ENCODE peak calls at places on chromosomes 13 and 19, in eight cellular contexts. One of them, this sample, is unnamed.

GRCh38 chr19:49799798-49800376 is 13.2 kb downstream of the FUZ start:
- DNase-seq in adrenal gland: no peak
- DNase-seq in heart left ventricle: no peak
- DNase-seq in OCI-LY7: peak
- DNase-seq in BJ: no peak
- DNase-seq in A549: no peak
- DNase-seq in B cell: no peak
- DNase-seq in brain microvascular endothelial cell: no peak
- DNase-seq in this sample: no peak

GRCh38 chr19:16940626-16941025 is 51.8 kb downstream of the F2RL3 start:
- DNase-seq in adrenal gland: no peak
- DNase-seq in heart left ventricle: no peak
- DNase-seq in OCI-LY7: no peak
- DNase-seq in BJ: no peak
- DNase-seq in A549: no peak
- DNase-seq in B cell: no peak
- DNase-seq in brain microvascular endothelial cell: no peak
- DNase-seq in this sample: no peak

GRCh38 chr19:49672131-49672919 is 4.7 kb upstream of the PRMT1 start:
- DNase-seq in adrenal gland: peak
- DNase-seq in heart left ventricle: peak
- DNase-seq in OCI-LY7: peak
- DNase-seq in BJ: no peak
- DNase-seq in A549: peak
- DNase-seq in B cell: peak
- DNase-seq in brain microvascular endothelial cell: peak
- DNase-seq in this sample: peak

GRCh38 chr13:110397445-110397844 is 90.4 kb downstream of the COL4A2 start:
- DNase-seq in adrenal gland: peak
- DNase-seq in heart left ventricle: no peak
- DNase-seq in OCI-LY7: no peak
- DNase-seq in BJ: no peak
- DNase-seq in A549: no peak
- DNase-seq in B cell: no peak
- DNase-seq in brain microvascular endothelial cell: no peak
- DNase-seq in this sample: no peak

GRCh38 chr19:45499196-45500180 is 1.2 kb downstream of the PPM1N start:
- DNase-seq in adrenal gland: peak
- DNase-seq in heart left ventricle: no peak
- DNase-seq in OCI-LY7: peak
- DNase-seq in BJ: no peak
- DNase-seq in A549: no peak
- DNase-seq in B cell: peak
- DNase-seq in brain microvascular endothelial cell: no peak
- DNase-seq in this sample: peak

GRCh38 chr19:51531349-51532315 is at the start of gene SIGLEC6:
- DNase-seq in adrenal gland: peak
- DNase-seq in heart left ventricle: peak
- DNase-seq in OCI-LY7: peak
- DNase-seq in BJ: no peak
- DNase-seq in A549: no peak
- DNase-seq in B cell: peak
- DNase-seq in brain microvascular endothelial cell: no peak
- DNase-seq in this sample: peak

GRCh38 chr13:68176486-68176885 is 946.4 kb upstream of the PCDH9 start:
- DNase-seq in adrenal gland: peak
- DNase-seq in heart left ventricle: no peak
- DNase-seq in OCI-LY7: no peak
- DNase-seq in BJ: no peak
- DNase-seq in A549: no peak
- DNase-seq in B cell: no peak
- DNase-seq in brain microvascular endothelial cell: peak
- DNase-seq in this sample: no peak

GRCh38 chr13:43100667-43101066 is 77.3 kb downstream of the DNAJC15 start:
- DNase-seq in adrenal gland: no peak
- DNase-seq in heart left ventricle: no peak
- DNase-seq in OCI-LY7: no peak
- DNase-seq in BJ: no peak
- DNase-seq in A549: no peak
- DNase-seq in B cell: no peak
- DNase-seq in brain microvascular endothelial cell: no peak
- DNase-seq in this sample: no peak

DNA sequence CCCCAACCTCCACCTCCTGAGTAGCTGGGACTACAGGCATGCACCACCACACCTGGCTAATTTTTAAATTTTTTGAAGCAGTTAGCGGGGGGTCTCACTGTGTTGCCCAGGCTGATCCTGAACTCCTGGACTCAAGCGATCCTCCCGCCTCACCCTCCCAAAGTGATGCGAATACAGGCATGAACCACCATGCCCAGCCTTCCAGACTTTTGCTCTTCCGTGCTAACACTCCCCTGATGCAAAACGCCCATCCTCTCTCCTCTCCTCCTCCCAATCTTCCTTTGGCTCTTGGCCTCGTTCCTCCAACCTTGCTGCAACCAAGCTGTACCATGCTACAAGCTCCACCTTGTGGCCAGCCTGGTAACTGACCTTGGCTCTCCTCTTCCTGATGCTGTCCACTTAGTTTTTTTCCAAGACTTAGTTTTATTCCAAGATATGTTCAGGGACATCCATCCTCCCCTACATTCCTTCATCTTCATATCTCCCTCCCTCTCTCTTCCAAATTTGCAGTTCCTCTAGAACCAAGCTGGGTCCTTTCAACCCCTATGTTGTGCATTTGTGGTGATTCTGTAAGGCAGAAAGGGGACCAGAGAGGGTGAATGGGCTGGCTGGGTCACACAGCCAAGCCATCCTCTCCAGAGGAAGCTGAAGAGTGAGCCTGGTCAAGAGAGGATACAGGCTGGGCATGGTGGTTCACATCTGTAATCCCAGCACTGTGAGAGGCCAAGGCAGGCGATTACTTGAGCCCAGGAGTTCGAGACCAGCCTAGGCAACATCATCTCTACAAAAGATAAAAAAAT is 32.8 kb downstream of the TINCR start:
- DNase-seq in adrenal gland: no peak
- DNase-seq in heart left ventricle: no peak
- DNase-seq in OCI-LY7: peak
- DNase-seq in BJ: no peak
- DNase-seq in A549: no peak
- DNase-seq in B cell: no peak
- DNase-seq in brain microvascular endothelial cell: no peak
- DNase-seq in this sample: no peak
- TF ChIP-seq CTCF in adrenal gland: peak
- TF ChIP-seq CTCF in heart left ventricle: peak
- TF ChIP-seq CTCF in OCI-LY7: peak
- TF ChIP-seq CTCF in BJ: peak
- TF ChIP-seq CTCF in A549: peak
- TF ChIP-seq CTCF in B cell: peak
- TF ChIP-seq CTCF in brain microvascular endothelial cell: peak
- TF ChIP-seq CTCF in this sample: no peak

GRCh38 chr19:46606681-46607440 is 5.7 kb downstream of the CALM3 start:
- DNase-seq in adrenal gland: no peak
- DNase-seq in heart left ventricle: peak
- DNase-seq in OCI-LY7: no peak
- DNase-seq in BJ: no peak
- DNase-seq in A549: no peak
- DNase-seq in B cell: no peak
- DNase-seq in brain microvascular endothelial cell: no peak
- DNase-seq in this sample: no peak

GRCh38 chr19:46603752-46604241 is 2.7 kb downstream of the CALM3 start:
- DNase-seq in adrenal gland: peak
- DNase-seq in heart left ventricle: peak
- DNase-seq in OCI-LY7: no peak
- DNase-seq in BJ: no peak
- DNase-seq in A549: no peak
- DNase-seq in B cell: no peak
- DNase-seq in brain microvascular endothelial cell: no peak
- DNase-seq in this sample: peak

GRCh38 chr19:46606019-46606418 is 4.9 kb downstream of the CALM3 start:
- DNase-seq in adrenal gland: no peak
- DNase-seq in heart left ventricle: peak
- DNase-seq in OCI-LY7: no peak
- DNase-seq in BJ: no peak
- DNase-seq in A549: no peak
- DNase-seq in B cell: no peak
- DNase-seq in brain microvascular endothelial cell: no peak
- DNase-seq in this sample: no peak

GRCh38 chr19:46604781-46605355 is 3.7 kb downstream of the CALM3 start:
- DNase-seq in adrenal gland: no peak
- DNase-seq in heart left ventricle: peak
- DNase-seq in OCI-LY7: no peak
- DNase-seq in BJ: no peak
- DNase-seq in A549: no peak
- DNase-seq in B cell: no peak
- DNase-seq in brain microvascular endothelial cell: no peak
- DNase-seq in this sample: no peak

DNA sequence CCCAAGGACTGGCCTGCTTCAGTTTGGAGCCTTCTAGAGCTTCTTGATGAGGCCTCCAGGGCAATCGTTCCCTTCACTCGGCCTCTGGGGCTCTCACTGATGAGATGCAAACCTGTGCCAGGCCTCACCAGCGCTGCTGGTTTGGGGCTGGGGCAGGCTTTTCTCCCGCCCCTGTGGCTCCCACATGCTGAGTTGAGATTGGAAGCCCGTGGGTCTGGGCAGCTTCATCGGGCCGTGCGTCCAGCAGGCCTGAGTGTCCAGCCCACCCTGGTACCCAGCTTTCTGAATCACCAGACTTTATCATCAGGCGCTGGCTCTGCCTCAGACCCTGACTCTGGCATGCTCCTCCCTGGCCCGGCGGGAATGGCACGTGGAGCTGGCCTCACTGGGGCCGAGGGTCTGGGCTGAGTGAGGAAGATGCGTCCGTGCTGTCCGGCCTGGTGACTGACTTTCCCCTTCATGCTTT is 4.3 kb downstream of the CALM3 start:
- DNase-seq in adrenal gland: no peak
- DNase-seq in heart left ventricle: peak
- DNase-seq in OCI-LY7: no peak
- DNase-seq in BJ: no peak
- DNase-seq in A549: no peak
- DNase-seq in B cell: no peak
- DNase-seq in brain microvascular endothelial cell: no peak
- DNase-seq in this sample: no peak
- TF ChIP-seq CTCF in adrenal gland: no peak
- TF ChIP-seq CTCF in heart left ventricle: no peak
- TF ChIP-seq CTCF in OCI-LY7: no peak
- TF ChIP-seq CTCF in BJ: no peak
- TF ChIP-seq CTCF in A549: no peak
- TF ChIP-seq CTCF in B cell: no peak
- TF ChIP-seq CTCF in brain microvascular endothelial cell: no peak
- TF ChIP-seq CTCF in this sample: no peak

GRCh38 chr13:49248433-49249002 is 793 bp downstream of the CDADC1 start:
- DNase-seq in adrenal gland: peak
- DNase-seq in heart left ventricle: no peak
- DNase-seq in OCI-LY7: peak
- DNase-seq in BJ: no peak
- DNase-seq in A549: peak
- DNase-seq in B cell: no peak
- DNase-seq in brain microvascular endothelial cell: peak
- DNase-seq in this sample: no peak

GRCh38 chr13:49253997-49254396 is 6.3 kb downstream of the CDADC1 start:
- DNase-seq in adrenal gland: no peak
- DNase-seq in heart left ventricle: no peak
- DNase-seq in OCI-LY7: no peak
- DNase-seq in BJ: no peak
- DNase-seq in A549: no peak
- DNase-seq in B cell: no peak
- DNase-seq in brain microvascular endothelial cell: no peak
- DNase-seq in this sample: no peak

GRCh38 chr13:49256841-49257240 is 9.1 kb downstream of the CDADC1 start:
- DNase-seq in adrenal gland: no peak
- DNase-seq in heart left ventricle: no peak
- DNase-seq in OCI-LY7: no peak
- DNase-seq in BJ: no peak
- DNase-seq in A549: no peak
- DNase-seq in B cell: no peak
- DNase-seq in brain microvascular endothelial cell: no peak
- DNase-seq in this sample: no peak

GRCh38 chr13:49258097-49258796 is 10.5 kb downstream of the CDADC1 start:
- DNase-seq in adrenal gland: no peak
- DNase-seq in heart left ventricle: no peak
- DNase-seq in OCI-LY7: no peak
- DNase-seq in BJ: no peak
- DNase-seq in A549: no peak
- DNase-seq in B cell: no peak
- DNase-seq in brain microvascular endothelial cell: no peak
- DNase-seq in this sample: peak

DNA sequence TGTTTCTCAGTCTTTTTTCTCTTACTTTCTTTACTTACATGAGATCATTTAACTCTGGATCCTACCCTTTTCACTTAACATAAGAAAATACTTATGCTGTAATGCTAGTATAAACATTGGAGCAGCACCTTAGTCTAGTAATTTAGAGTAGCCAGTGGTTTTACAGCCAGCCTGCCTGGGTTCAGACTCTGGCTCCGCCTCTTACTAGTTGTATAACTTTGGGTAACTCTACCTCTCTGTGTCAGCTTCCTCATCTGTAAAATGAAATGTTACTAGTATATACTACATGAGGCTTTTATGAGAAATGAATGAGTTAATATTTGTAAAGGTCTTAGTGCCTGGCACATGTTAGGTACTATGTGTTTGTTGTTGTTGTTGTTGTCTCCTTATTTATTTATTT is 5.6 kb downstream of the CDADC1 start:
- DNase-seq in adrenal gland: no peak
- DNase-seq in heart left ventricle: no peak
- DNase-seq in OCI-LY7: no peak
- DNase-seq in BJ: no peak
- DNase-seq in A549: no peak
- DNase-seq in B cell: no peak
- DNase-seq in brain microvascular endothelial cell: no peak
- DNase-seq in this sample: no peak
- TF ChIP-seq CTCF in adrenal gland: no peak
- TF ChIP-seq CTCF in heart left ventricle: no peak
- TF ChIP-seq CTCF in OCI-LY7: no peak
- TF ChIP-seq CTCF in BJ: no peak
- TF ChIP-seq CTCF in A549: no peak
- TF ChIP-seq CTCF in B cell: no peak
- TF ChIP-seq CTCF in brain microvascular endothelial cell: no peak
- TF ChIP-seq CTCF in this sample: no peak

DNA sequence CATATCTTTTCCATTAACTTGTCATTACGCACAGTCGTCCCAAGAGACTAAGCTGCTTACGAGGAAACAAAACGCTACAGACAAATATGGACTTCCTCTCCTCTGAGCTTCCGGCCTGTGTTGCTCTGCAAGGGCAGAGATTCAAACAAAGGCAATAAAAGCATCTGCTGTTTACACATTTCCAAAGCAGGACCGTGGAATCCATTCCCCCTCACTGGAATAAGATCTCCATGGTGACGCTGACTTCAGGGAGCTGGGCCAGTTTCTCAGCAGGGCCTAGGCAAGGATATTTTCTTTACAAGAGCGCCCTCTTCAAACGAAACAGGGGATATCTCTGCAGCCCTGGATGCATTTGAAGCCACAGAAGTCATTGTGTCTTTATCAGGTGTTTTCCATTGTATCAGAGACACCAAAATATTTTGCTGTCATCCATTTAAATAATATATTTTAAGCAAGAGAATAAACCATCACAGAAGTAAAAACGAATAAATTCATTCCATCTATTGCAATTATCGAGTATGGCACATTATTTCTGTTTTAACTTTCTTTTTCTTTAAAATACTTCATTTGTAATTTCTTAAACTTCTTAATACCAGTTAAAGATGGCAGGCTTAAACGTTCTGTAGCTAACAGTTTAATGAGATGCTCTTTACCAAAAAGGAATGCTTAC is 177.5 kb downstream of the DCLK1 start:
- DNase-seq in adrenal gland: peak
- DNase-seq in heart left ventricle: peak
- DNase-seq in OCI-LY7: peak
- DNase-seq in BJ: peak
- DNase-seq in A549: peak
- DNase-seq in B cell: no peak
- DNase-seq in brain microvascular endothelial cell: peak
- DNase-seq in this sample: no peak
- TF ChIP-seq CTCF in adrenal gland: peak
- TF ChIP-seq CTCF in heart left ventricle: peak
- TF ChIP-seq CTCF in OCI-LY7: peak
- TF ChIP-seq CTCF in BJ: peak
- TF ChIP-seq CTCF in A549: peak
- TF ChIP-seq CTCF in B cell: no peak
- TF ChIP-seq CTCF in brain microvascular endothelial cell: peak
- TF ChIP-seq CTCF in this sample: no peak